ENCODE peak calls at places on chromosomes 11 and 22, in six cellular contexts. I, M, Q, K, B and W are unnamed samples.

GRCh38 chr11:85661972-85662664 is 2.8 kb downstream of the CREBZF start:
- DNase-seq in I (no peak), M (no peak), Q (no peak), K (no peak), B (no peak), W (no peak)

GRCh38 chr11:2562181-2562581 is 117.4 kb downstream of the KCNQ1 start:
- DNase-seq in I (no peak), M (no peak), Q (peak), K (no peak), B (peak), W (no peak)

GRCh38 chr11:45285931-45286632 is at the start of gene SYT13:
- DNase-seq in I (peak), M (no peak), Q (peak), K (no peak), B (no peak), W (peak)

GRCh38 chr11:129333873-129334272 is 41.8 kb upstream of the BARX2 start:
- DNase-seq in I (no peak), M (no peak), Q (no peak), K (no peak), B (no peak), W (no peak)

GRCh38 chr11:114075891-114076441 is 16.5 kb downstream of the ZBTB16 start:
- DNase-seq in I (peak), M (no peak), Q (peak), K (peak), B (peak), W (peak)

GRCh38 chr11:6127881-6128280 is 20.4 kb downstream of the OR56B4 start:
- DNase-seq in I (no peak), M (no peak), Q (no peak), K (no peak), B (no peak), W (no peak)

GRCh38 chr11:64971421-64972233 is at the start of gene MAJIN:
- DNase-seq in I (peak), M (peak), Q (no peak), K (peak), B (peak), W (peak)

GRCh38 chr11:24767411-24767810 is 270.6 kb downstream of the LUZP2 start:
- DNase-seq in I (no peak), M (no peak), Q (no peak), K (no peak), B (no peak), W (no peak)

GRCh38 chr11:890794-891600 is 19.6 kb downstream of the CHID1 start:
- DNase-seq in I (no peak), M (no peak), Q (no peak), K (no peak), B (no peak), W (no peak)

GRCh38 chr11:132914600-132914999 is 617.7 kb downstream of the OPCML start:
- DNase-seq in I (no peak), M (no peak), Q (no peak), K (no peak), B (no peak), W (no peak)

GRCh38 chr11:75386912-75387311 is 12.4 kb upstream of the RPS3 start:
- DNase-seq in I (peak), M (no peak), Q (no peak), K (no peak), B (peak), W (no peak)

GRCh38 chr22:20001082-20001638 is 15.5 kb downstream of the ARVCF start:
- DNase-seq in I (no peak), M (no peak), Q (no peak), K (no peak), B (no peak), W (no peak)

GRCh38 chr11:115222863-115223530 is 281.2 kb downstream of the CADM1 start:
- DNase-seq in I (no peak), M (no peak), Q (no peak), K (no peak), B (no peak), W (no peak)

GRCh38 chr22:41021655-41022454 is 70.5 kb upstream of the EP300 start:
- DNase-seq in I (peak), M (peak), Q (peak), K (peak), B (peak), W (peak)

GRCh38 chr11:119723243-119723951 is 5.6 kb downstream of the NECTIN1 start:
- DNase-seq in I (no peak), M (no peak), Q (no peak), K (no peak), B (no peak), W (no peak)

GRCh38 chr11:94557391-94557790 is 9.8 kb upstream of the PIWIL4 start:
- DNase-seq in I (no peak), M (no peak), Q (no peak), K (no peak), B (no peak), W (no peak)

GRCh38 chr22:46929689-46930225 is 167.3 kb downstream of the TBC1D22A start:
- DNase-seq in I (no peak), M (no peak), Q (no peak), K (no peak), B (no peak), W (no peak)

GRCh38 chr11:134939905-134940304 is 527.9 kb upstream of the B3GAT1 start:
- DNase-seq in I (no peak), M (no peak), Q (peak), K (no peak), B (no peak), W (no peak)

GRCh38 chr22:38943882-38944281 is 13.5 kb upstream of the APOBEC3A start:
- DNase-seq in I (no peak), M (no peak), Q (no peak), K (no peak), B (no peak), W (no peak)

GRCh38 chr11:57547854-57548377 is 10.5 kb downstream of the SMTNL1 start:
- DNase-seq in I (no peak), M (no peak), Q (no peak), K (peak), B (no peak), W (no peak)

GRCh38 chr11:30423886-30424285 is 101.0 kb downstream of the ARL14EP start:
- DNase-seq in I (no peak), M (no peak), Q (no peak), K (no peak), B (no peak), W (no peak)

GRCh38 chr11:8597182-8597581 is 3.2 kb upstream of the STK33 start:
- DNase-seq in I (peak), M (no peak), Q (no peak), K (no peak), B (no peak), W (no peak)

GRCh38 chr22:49999901-50000586 is 12.5 kb downstream of the IL17REL start:
- DNase-seq in I (no peak), M (no peak), Q (no peak), K (peak), B (no peak), W (no peak)

GRCh38 chr11:126345283-126345682 is 10.2 kb upstream of the ST3GAL4 start:
- DNase-seq in I (no peak), M (no peak), Q (no peak), K (no peak), B (no peak), W (no peak)
- TF ChIP-seq CTCF in I (no peak), M (no peak), Q (no peak), K (no peak), B (no peak), W (no peak)

GRCh38 chr11:38824573-38824972 is 2226.5 kb upstream of the RAG2 start:
- DNase-seq in I (peak), M (no peak), Q (no peak), K (no peak), B (no peak), W (no peak)
- TF ChIP-seq CTCF in I (no peak), M (no peak), Q (peak), K (no peak), B (no peak), W (no peak)

GRCh38 chr11:60127311-60127811 is 38.9 kb downstream of the MS4A2 start:
- DNase-seq in I (no peak), M (no peak), Q (no peak), K (no peak), B (no peak), W (peak)

GRCh38 chr11:60128376-60128775 is 39.9 kb downstream of the MS4A2 start:
- DNase-seq in I (no peak), M (no peak), Q (no peak), K (no peak), B (no peak), W (no peak)

GRCh38 chr11:60129853-60130252 is 41.4 kb downstream of the MS4A2 start:
- DNase-seq in I (no peak), M (no peak), Q (no peak), K (no peak), B (no peak), W (no peak)

GRCh38 chr11:60131943-60132342 is 43.5 kb downstream of the MS4A2 start:
- DNase-seq in I (no peak), M (no peak), Q (no peak), K (no peak), B (no peak), W (no peak)

DNA sequence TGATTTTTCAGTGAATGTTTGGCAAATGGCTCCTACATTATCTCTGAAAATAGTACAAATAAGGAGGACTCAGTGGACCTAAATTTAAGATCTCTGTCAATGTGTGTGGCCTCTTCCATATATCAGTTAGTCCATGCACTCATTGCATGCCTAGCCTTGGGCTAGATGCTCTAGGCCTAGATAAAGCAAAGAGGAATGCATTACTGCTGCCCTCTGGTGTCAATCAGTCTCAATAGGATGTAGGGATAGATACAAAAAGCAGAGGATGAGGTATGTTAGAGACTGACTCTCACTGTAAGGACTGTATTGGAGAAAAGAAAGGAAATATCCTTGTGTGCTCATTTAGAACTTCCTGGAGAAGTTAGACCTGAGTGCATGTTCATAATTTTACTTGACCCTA is 42.0 kb downstream of the MS4A2 start:
- DNase-seq in I (peak), M (no peak), Q (peak), K (no peak), B (no peak), W (peak)
- TF ChIP-seq CTCF in I (peak), M (no peak), Q (peak), K (no peak), B (no peak), W (peak)

GRCh38 chr22:48256776-48257689 is 1494.6 kb downstream of the TBC1D22A start:
- DNase-seq in I (no peak), M (no peak), Q (no peak), K (no peak), B (no peak), W (no peak)

GRCh38 chr22:48259991-48260670 is 1497.7 kb downstream of the TBC1D22A start:
- DNase-seq in I (no peak), M (no peak), Q (no peak), K (no peak), B (no peak), W (no peak)

GRCh38 chr22:48258841-48259240 is 1496.4 kb downstream of the TBC1D22A start:
- DNase-seq in I (no peak), M (no peak), Q (no peak), K (no peak), B (no peak), W (no peak)

GRCh38 chr22:48257690-48258065 is 1495.2 kb downstream of the TBC1D22A start:
- DNase-seq in I (no peak), M (peak), Q (no peak), K (peak), B (no peak), W (no peak)

DNA sequence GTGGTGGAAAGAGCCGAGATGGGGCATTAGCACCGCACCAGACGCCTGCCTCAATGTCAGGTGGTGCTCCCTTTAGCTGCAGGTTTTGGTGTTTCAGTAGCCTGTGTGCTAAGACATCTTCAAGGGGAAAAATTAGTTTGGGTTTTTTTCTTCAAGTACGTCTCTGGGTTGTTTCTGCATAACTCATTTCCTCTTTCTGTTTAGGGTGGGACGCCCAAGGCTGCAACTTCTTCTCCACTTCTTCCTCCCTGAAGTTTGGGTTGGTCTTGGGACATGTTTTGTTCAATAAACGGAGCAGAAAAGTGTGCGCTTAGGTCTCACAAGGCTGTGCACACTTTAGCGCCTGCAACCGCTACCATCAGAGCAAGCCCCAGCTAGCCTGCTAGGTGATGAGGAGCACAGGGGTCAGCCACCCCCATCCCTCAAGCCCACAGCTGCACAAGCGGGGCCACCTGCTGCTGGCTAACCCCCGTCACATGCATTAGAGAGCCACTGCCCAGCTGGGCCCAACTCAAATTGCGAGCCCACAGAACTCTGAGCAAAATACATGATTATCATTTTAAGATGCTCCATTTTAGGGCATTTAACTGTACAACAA is 1495.8 kb downstream of the TBC1D22A start:
- DNase-seq in I (no peak), M (no peak), Q (no peak), K (no peak), B (no peak), W (no peak)
- TF ChIP-seq CTCF in I (no peak), M (no peak), Q (no peak), K (no peak), B (no peak), W (no peak)

DNA sequence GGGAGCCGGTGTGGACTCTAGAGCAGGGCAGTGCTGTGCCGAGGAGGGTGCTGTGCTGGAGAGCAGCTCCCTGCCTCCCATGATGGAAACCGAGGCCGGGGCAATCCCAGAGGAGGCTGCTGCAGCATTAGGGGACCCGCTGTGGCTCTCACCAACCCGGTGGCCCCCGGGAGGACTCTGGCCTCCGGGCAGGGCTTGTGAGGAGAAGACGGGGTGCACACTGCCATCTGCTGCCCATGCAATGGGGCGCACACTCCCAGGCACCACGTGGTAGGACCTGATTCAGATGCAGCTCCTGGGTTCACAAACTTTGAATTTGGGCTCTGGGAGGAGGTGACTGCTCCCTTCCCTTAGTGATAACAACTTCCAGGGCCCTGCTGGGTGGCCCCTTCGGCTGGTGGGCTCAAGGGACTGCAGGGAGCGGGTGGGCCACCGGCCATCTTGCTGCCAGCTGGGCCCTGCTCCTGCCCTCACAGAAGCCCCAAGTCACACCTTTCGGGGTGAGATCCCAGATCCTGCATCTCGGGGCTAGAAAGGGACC is 93.8 kb upstream of the FGF3 start:
- DNase-seq in I (peak), M (no peak), Q (no peak), K (no peak), B (peak), W (peak)
- TF ChIP-seq CTCF in I (peak), M (no peak), Q (peak), K (no peak), B (no peak), W (peak)